ENCODE peak calls at places on chromosome 21, in nine cellular contexts. U is neural progenitor cell; M is activated naive CD8-positive, alpha-beta T cell treated with anti-CD3 and anti-CD28 coated beads for 36 hours; O is cerebellum; X is stimulated activated CD8-positive, alpha-beta memory T cell treated with anti-CD3 and anti-CD28 coated beads, Interleukin-2, amount 100 ng/mL, for 48 hours; G is hepatic stellate cell; T is A549; A is Peyer's patch; E is AG09309. C is an unnamed sample.

GRCh38 chr21:43972850-43973633 is 39.1 kb upstream of the TRAPPC10 start:
- DNase-seq in U (no peak), M (no peak), O (no peak), X (no peak), G (no peak), T (no peak), A (no peak), E (no peak), C (no peak)

GRCh38 chr21:31347435-31348032 is 3.5 kb upstream of the TIAM1 start:
- DNase-seq in U (peak), M (no peak), O (peak), X (no peak), G (peak), T (peak), A (no peak), E (no peak), C (no peak)

GRCh38 chr21:42526379-42526727 is 12.7 kb downstream of the SLC37A1 start:
- DNase-seq in U (no peak), M (no peak), O (no peak), X (no peak), G (no peak), T (no peak), A (no peak), E (no peak), C (no peak)

GRCh38 chr21:31498985-31499384 is 154.9 kb upstream of the TIAM1 start:
- DNase-seq in U (no peak), M (no peak), O (no peak), X (no peak), G (no peak), T (no peak), A (no peak), E (no peak), C (no peak)

GRCh38 chr21:31548688-31549087 is 110.8 kb upstream of the SOD1 start:
- DNase-seq in U (no peak), M (no peak), O (no peak), X (no peak), G (no peak), T (no peak), A (no peak), E (no peak), C (no peak)

GRCh38 chr21:26130249-26130896 is 40.2 kb downstream of the APP start:
- DNase-seq in U (no peak), M (no peak), O (no peak), X (no peak), G (no peak), T (no peak), A (no peak), E (no peak), C (no peak)

GRCh38 chr21:46213620-46214286 is 14.8 kb downstream of the LSS start:
- DNase-seq in U (no peak), M (no peak), O (no peak), X (no peak), G (no peak), T (no peak), A (no peak), E (no peak), C (no peak)

GRCh38 chr21:26835027-26835713 is 10.0 kb downstream of the ADAMTS1 start:
- DNase-seq in U (no peak), M (no peak), O (no peak), X (no peak), G (no peak), T (no peak), A (no peak), E (peak), C (peak)

GRCh38 chr21:39863111-39863510 is 4.1 kb upstream of the PCP4 start:
- DNase-seq in U (no peak), M (no peak), O (no peak), X (no peak), G (no peak), T (no peak), A (no peak), E (no peak), C (no peak)

GRCh38 chr21:14076143-14076806 is 134.5 kb downstream of the LIPI start:
- DNase-seq in U (no peak), M (no peak), O (no peak), X (no peak), G (no peak), T (no peak), A (no peak), E (no peak), C (peak)

GRCh38 chr21:31198575-31198974 is 145.5 kb downstream of the TIAM1 start:
- DNase-seq in U (peak), M (no peak), O (peak), X (no peak), G (peak), T (peak), A (no peak), E (no peak), C (no peak)

GRCh38 chr21:26529556-26529955 is 43.5 kb downstream of the CYYR1 start:
- DNase-seq in U (no peak), M (no peak), O (no peak), X (no peak), G (no peak), T (no peak), A (no peak), E (no peak), C (no peak)

GRCh38 chr21:34185051-34185750 is 111.8 kb downstream of the MRPS6 start:
- DNase-seq in U (peak), M (no peak), O (no peak), X (no peak), G (no peak), T (no peak), A (no peak), E (no peak), C (no peak)

GRCh38 chr21:15084668-15085067 is 19.9 kb upstream of the NRIP1 start:
- DNase-seq in U (no peak), M (no peak), O (no peak), X (no peak), G (no peak), T (no peak), A (no peak), E (no peak), C (no peak)

GRCh38 chr21:34877485-34878128 is 171.5 kb downstream of the RUNX1 start:
- DNase-seq in U (no peak), M (no peak), O (no peak), X (no peak), G (no peak), T (no peak), A (no peak), E (no peak), C (no peak)

GRCh38 chr21:36630485-36631206 is 68.3 kb upstream of the SIM2 start:
- DNase-seq in U (peak), M (peak), O (peak), X (peak), G (peak), T (peak), A (peak), E (no peak), C (peak)

GRCh38 chr21:44869860-44870747 is 3.4 kb downstream of the PTTG1IP start:
- DNase-seq in U (peak), M (no peak), O (no peak), X (no peak), G (peak), T (peak), A (no peak), E (peak), C (no peak)

GRCh38 chr21:38037416-38037815 is 121.2 kb upstream of the KCNJ6 start:
- DNase-seq in U (no peak), M (no peak), O (no peak), X (no peak), G (no peak), T (no peak), A (no peak), E (no peak), C (no peak)

GRCh38 chr21:23644768-23645167 is 1962.5 kb downstream of the MRPL39 start:
- DNase-seq in U (no peak), M (no peak), O (no peak), X (no peak), G (no peak), T (no peak), A (no peak), E (no peak), C (no peak)

GRCh38 chr21:45334134-45334533 is 46.4 kb upstream of the POFUT2 start:
- DNase-seq in U (no peak), M (no peak), O (no peak), X (no peak), G (no peak), T (no peak), A (no peak), E (no peak), C (no peak)

GRCh38 chr21:36499578-36500471 is 19.9 kb upstream of the CLDN14 start:
- DNase-seq in U (no peak), M (no peak), O (no peak), X (no peak), G (peak), T (no peak), A (no peak), E (peak), C (no peak)

GRCh38 chr21:26814374-26814773 is 30.8 kb downstream of the ADAMTS1 start:
- DNase-seq in U (no peak), M (no peak), O (no peak), X (no peak), G (no peak), T (no peak), A (no peak), E (no peak), C (no peak)

GRCh38 chr21:24336491-24336890 is 1270.8 kb downstream of the MRPL39 start:
- DNase-seq in U (no peak), M (no peak), O (no peak), X (no peak), G (no peak), T (no peak), A (no peak), E (no peak), C (no peak)